ENCODE peak calls at places on chromosome 3, in four cellular contexts. C is esophagus squamous epithelium, V is AG04450, X is heart left ventricle. U is an unnamed sample.

GRCh38 chr3:156525808-156526207 is 29.1 kb downstream of the SSR3 start:
- DNase-seq in X (no peak), C (no peak), V (no peak), U (no peak)

GRCh38 chr3:126342211-126342610 is 15.0 kb downstream of the KLF15 start:
- DNase-seq in X (peak; percentile 1), V (no peak), C (no peak), U (no peak)

GRCh38 chr3:45223889-45224730 is 2.0 kb downstream of the TMEM158 start:
- DNase-seq in V (no peak), C (no peak), X (no peak), U (no peak)

GRCh38 chr3:112676659-112677234 is 35.8 kb upstream of the CCDC80 start:
- DNase-seq in X (peak; percentile 49), V (peak; percentile 92), C (peak; percentile 25), U (peak; percentile 86)

GRCh38 chr3:125357032-125357658 is 18.0 kb downstream of the ZNF148 start:
- DNase-seq in V (no peak), C (no peak), X (peak; percentile 45), U (no peak)

GRCh38 chr3:151230644-151231043 is 27.6 kb upstream of the GPR171 start:
- DNase-seq in V (no peak), X (no peak), C (no peak), U (no peak)

GRCh38 chr3:23987376-23987775 is 42.3 kb downstream of the NR1D2 start:
- DNase-seq in X (no peak), V (no peak), C (no peak), U (no peak)

GRCh38 chr3:42035816-42036482 is 55.2 kb upstream of the TRAK1 start:
- DNase-seq in X (peak; percentile 63), V (no peak), C (no peak), U (no peak)

GRCh38 chr3:184538600-184539431 is 22.8 kb upstream of the EPHB3 start:
- DNase-seq in C (no peak), V (no peak), X (peak; percentile 2), U (no peak)

GRCh38 chr3:72258366-72258765 is 473.4 kb upstream of the PROK2 start:
- DNase-seq in V (no peak), C (no peak), X (no peak), U (no peak)

GRCh38 chr3:81643721-81644120 is 117.7 kb downstream of the GBE1 start:
- DNase-seq in C (no peak), V (no peak), X (no peak), U (no peak)
- TF ChIP-seq CTCF in C (no peak), V (peak; percentile 47), X (no peak), U (no peak)

GRCh38 chr3:48058089-48058488 is 41.9 kb upstream of the MAP4 start:
- DNase-seq in V (no peak), C (no peak), X (no peak), U (no peak)
- H3K27ac ChIP-seq in V (no peak overlapping the region), C (peak overlapping the region; percentile 0), X (no peak overlapping the region), U (no peak overlapping the region)

GRCh38 chr3:146243559-146243958 is 7.3 kb downstream of the PLSCR4 start:
- DNase-seq in C (no peak), V (no peak), X (no peak), U (no peak)

GRCh38 chr3:146246493-146246892 is 4.4 kb downstream of the PLSCR4 start:
- DNase-seq in C (no peak), V (no peak), X (no peak), U (no peak)

GRCh38 chr3:146250449-146251382 is at the start of gene PLSCR4:
- DNase-seq in X (peak; percentile 89), C (peak; percentile 6), V (peak; percentile 10), U (peak; percentile 89)

GRCh38 chr3:146247906-146248305 is 3.0 kb downstream of the PLSCR4 start:
- DNase-seq in V (no peak), C (no peak), X (no peak), U (no peak)
- TF ChIP-seq CTCF in V (no peak), C (no peak), X (no peak), U (no peak)

GRCh38 chr3:196111939-196112386 is 30.1 kb upstream of the TFRC start:
- DNase-seq in C (no peak), X (no peak), V (no peak), U (no peak)

DNA sequence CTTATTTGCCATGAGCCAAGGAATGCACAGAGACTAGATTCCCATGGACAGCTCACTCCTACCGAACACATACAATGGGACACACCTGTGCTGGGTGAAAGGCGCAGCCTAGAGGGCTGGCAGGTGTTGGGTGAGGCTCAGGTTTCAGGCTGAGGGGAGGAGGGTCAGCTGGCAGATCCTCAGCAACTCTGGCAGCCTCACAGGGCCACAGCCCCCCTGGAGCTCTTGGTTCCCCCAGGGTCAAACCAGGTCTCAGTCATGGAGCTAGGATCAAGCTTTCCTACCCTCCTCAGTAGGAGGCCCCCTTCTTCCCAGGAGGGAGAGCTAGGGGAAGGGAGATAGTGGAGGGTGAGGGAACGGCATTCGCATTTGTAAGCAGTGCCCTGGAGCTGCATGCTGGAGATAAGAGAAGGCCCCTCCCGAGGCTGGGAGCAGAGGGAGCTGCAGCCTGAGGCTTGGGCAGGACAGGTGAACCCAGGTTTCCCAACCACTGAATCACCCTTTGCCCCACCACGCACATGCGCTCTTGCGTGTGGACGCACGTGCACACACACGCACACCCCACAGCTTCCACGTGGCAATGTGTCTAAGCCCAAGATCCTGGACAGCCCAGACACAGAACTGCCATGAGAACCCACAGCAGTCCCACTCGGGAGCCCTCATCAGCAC is 26.3 kb upstream of the TFRC start:
- DNase-seq in X (no peak), C (no peak), V (no peak), U (no peak)
- H3K27ac ChIP-seq in X (no peak overlapping the region), C (peak overlapping the region; percentile 63), V (no peak overlapping the region), U (no peak overlapping the region)

GRCh38 chr3:134885877-134886621 is 91.0 kb downstream of the EPHB1 start:
- DNase-seq in C (no peak), X (no peak), V (no peak), U (no peak)
- TF ChIP-seq CTCF in C (no peak), X (no peak), V (no peak), U (no peak)

DNA sequence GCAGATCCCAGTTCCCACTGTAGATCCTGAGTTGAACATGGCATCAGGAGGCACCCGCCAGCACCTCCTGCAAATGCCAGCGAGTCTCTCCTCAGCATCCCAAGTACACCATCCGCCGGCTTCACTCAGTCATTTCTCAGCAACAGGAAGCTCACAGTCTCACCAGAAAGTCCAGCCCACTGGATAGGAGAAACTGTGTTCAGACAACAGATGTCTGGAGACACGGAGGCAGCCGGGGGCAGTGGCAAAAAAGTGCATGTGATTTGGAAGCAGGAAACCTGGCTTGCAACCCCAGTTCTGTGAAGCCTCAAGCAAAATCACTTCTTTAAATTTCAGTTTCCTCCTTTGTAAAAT is 68.7 kb downstream of the SRGAP3 start:
- DNase-seq in V (no peak), C (no peak), X (no peak), U (no peak)
- H3K27ac ChIP-seq in V (no peak overlapping the region), C (no peak overlapping the region), X (no peak overlapping the region), U (no peak overlapping the region)

DNA sequence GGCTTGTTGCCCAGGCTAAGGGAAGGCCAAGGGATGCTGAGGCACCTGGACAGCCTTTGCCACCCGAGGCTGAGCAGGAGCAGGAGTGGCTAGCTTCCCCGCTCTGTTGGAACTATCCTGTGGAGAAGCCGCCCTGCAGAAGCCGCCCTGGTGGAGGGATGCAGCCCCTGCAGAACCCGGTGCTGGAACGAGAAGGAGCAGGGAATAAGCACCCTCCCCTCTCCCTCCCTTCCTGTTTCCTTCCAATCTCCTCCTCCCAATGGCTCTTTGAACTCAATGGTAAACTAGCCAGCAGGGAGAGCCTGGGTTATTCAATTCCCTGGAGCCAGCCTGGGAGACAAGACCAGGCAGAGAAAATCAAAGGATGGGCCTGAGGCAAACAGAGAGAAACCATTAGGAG is 11.8 kb upstream of the HRG start:
- DNase-seq in X (no peak), C (no peak), V (no peak), U (no peak)
- TF ChIP-seq CTCF in X (no peak), C (no peak), V (no peak), U (no peak)

GRCh38 chr3:123628996-123629746 is 44.3 kb upstream of the HACD2 start:
- DNase-seq in C (no peak), V (no peak), X (no peak), U (no peak)
- H3K27ac ChIP-seq in C (peak overlapping the region; percentile 75), V (no peak overlapping the region), X (peak overlapping the region; percentile 52), U (peak overlapping the region; percentile 28)

DNA sequence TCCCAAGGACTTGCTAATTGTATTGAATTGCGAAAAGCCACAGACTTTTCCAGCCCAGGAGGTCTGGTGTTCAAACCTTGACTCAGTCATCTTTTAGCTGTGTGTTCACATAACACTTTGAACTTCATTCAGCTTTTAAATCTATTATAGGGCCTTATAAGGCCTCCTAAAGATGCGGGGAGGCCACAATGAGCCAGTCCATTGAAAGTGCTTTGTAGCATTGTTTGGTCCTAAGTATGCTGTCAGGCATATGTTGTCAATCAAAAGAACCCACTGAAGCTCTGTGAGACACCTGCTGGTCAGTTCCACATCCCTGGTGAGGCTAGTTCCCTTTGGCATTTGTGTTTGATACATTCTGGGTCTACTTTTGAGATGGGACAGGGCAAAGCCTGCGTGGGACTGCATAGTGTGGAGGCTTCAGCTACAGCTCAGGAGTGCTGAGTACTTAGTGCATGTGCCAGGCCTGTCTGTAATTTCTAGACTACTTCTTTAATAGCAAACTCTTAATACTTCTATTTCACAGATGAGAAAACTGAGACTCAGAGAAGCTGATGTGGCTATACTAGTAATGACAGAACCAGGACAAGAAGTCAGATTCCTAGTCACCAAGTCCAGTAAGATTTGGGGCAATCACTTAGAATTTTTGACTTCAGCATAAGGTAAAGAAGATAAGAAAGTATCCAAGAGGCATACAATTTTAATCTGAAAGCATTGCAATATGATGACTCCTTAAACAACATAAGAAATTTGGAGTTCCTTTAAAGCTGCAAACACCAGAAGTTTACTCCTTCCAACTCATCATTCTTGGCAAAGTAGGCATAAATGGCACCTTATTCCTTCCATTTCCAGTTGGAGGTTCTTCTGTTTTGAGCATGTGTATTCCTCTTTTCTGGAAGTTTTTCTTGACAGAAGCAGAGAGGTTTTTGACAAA is 213.0 kb downstream of the PDCD6IP start:
- DNase-seq in X (no peak), C (no peak), V (no peak), U (no peak)
- TF ChIP-seq CTCF in X (no peak), C (no peak), V (peak; percentile 31), U (no peak)